ENCODE peak calls at places on chromosomes 2 and 18, in four cellular contexts. One of them, this sample, is unnamed.

GRCh38 chr2:189144700-189145211 is 34.8 kb downstream of the COL5A2 start:
- DNase-seq in fibroblast of lung: peak
- DNase-seq in PC-3: no peak
- DNase-seq in GM23338: no peak
- DNase-seq in this sample: no peak

GRCh38 chr18:55897101-55897500 is 309.1 kb upstream of the TCF4 start:
- DNase-seq in fibroblast of lung: no peak
- DNase-seq in PC-3: peak
- DNase-seq in GM23338: no peak
- DNase-seq in this sample: no peak

GRCh38 chr2:83742117-83742782 is 716.8 kb downstream of the SUCLG1 start:
- DNase-seq in fibroblast of lung: peak
- DNase-seq in PC-3: no peak
- DNase-seq in GM23338: no peak
- DNase-seq in this sample: peak

GRCh38 chr18:56702946-56703345 is 51.8 kb downstream of the WDR7 start:
- DNase-seq in fibroblast of lung: peak
- DNase-seq in PC-3: peak
- DNase-seq in GM23338: peak
- DNase-seq in this sample: peak

GRCh38 chr2:84782717-84783442 is 98.0 kb downstream of the TRABD2A start:
- DNase-seq in fibroblast of lung: peak
- DNase-seq in PC-3: no peak
- DNase-seq in GM23338: no peak
- DNase-seq in this sample: peak

GRCh38 chr2:238942941-238943715 is 95.2 kb downstream of the TWIST2 start:
- DNase-seq in fibroblast of lung: peak
- DNase-seq in PC-3: no peak
- DNase-seq in GM23338: no peak
- DNase-seq in this sample: no peak

GRCh38 chr2:224042191-224042696 is 3.2 kb upstream of the SERPINE2 start:
- DNase-seq in fibroblast of lung: peak
- DNase-seq in PC-3: no peak
- DNase-seq in GM23338: no peak
- DNase-seq in this sample: no peak

GRCh38 chr18:48297139-48297538 is 112.0 kb downstream of the ZBTB7C start:
- DNase-seq in fibroblast of lung: no peak
- DNase-seq in PC-3: peak
- DNase-seq in GM23338: no peak
- DNase-seq in this sample: no peak

GRCh38 chr2:15861898-15862297 is 78.5 kb upstream of the MYCN start:
- DNase-seq in fibroblast of lung: no peak
- DNase-seq in PC-3: no peak
- DNase-seq in GM23338: no peak
- DNase-seq in this sample: no peak

GRCh38 chr2:148303166-148303565 is 282.3 kb downstream of the MBD5 start:
- DNase-seq in fibroblast of lung: peak
- DNase-seq in PC-3: no peak
- DNase-seq in GM23338: peak
- DNase-seq in this sample: no peak

GRCh38 chr2:224689539-224689938 is 26.6 kb downstream of the CCDC195 start:
- DNase-seq in fibroblast of lung: no peak
- DNase-seq in PC-3: no peak
- DNase-seq in GM23338: no peak
- DNase-seq in this sample: peak

GRCh38 chr2:224847961-224848850 is 132.0 kb upstream of the CCDC195 start:
- DNase-seq in fibroblast of lung: peak
- DNase-seq in PC-3: peak
- DNase-seq in GM23338: no peak
- DNase-seq in this sample: peak

GRCh38 chr18:72868666-72869661 is 1.2 kb upstream of the NETO1 start:
- DNase-seq in fibroblast of lung: no peak
- DNase-seq in PC-3: no peak
- DNase-seq in GM23338: peak
- DNase-seq in this sample: no peak

GRCh38 chr2:41725901-41726300 is 321.9 kb upstream of the PKDCC start:
- DNase-seq in fibroblast of lung: no peak
- DNase-seq in PC-3: no peak
- DNase-seq in GM23338: no peak
- DNase-seq in this sample: no peak

GRCh38 chr2:10914272-10914693 is 2.5 kb downstream of the KCNF1 start:
- DNase-seq in fibroblast of lung: peak
- DNase-seq in PC-3: no peak
- DNase-seq in GM23338: peak
- DNase-seq in this sample: no peak

GRCh38 chr2:11697103-11697871 is 27.3 kb upstream of the NTSR2 start:
- DNase-seq in fibroblast of lung: peak
- DNase-seq in PC-3: peak
- DNase-seq in GM23338: no peak
- DNase-seq in this sample: peak

GRCh38 chr2:148651972-148652371 is 7.4 kb downstream of the EPC2 start:
- DNase-seq in fibroblast of lung: no peak
- DNase-seq in PC-3: no peak
- DNase-seq in GM23338: no peak
- DNase-seq in this sample: no peak

GRCh38 chr2:8496617-8497016 is 185.2 kb upstream of the ID2 start:
- DNase-seq in fibroblast of lung: no peak
- DNase-seq in PC-3: no peak
- DNase-seq in GM23338: no peak
- DNase-seq in this sample: no peak

GRCh38 chr2:65393743-65394422 is 38.5 kb downstream of the SPRED2 start:
- DNase-seq in fibroblast of lung: no peak
- DNase-seq in PC-3: no peak
- DNase-seq in GM23338: no peak
- DNase-seq in this sample: no peak

GRCh38 chr2:214796901-214797300 is 12.6 kb downstream of the BARD1 start:
- DNase-seq in fibroblast of lung: no peak
- DNase-seq in PC-3: no peak
- DNase-seq in GM23338: no peak
- DNase-seq in this sample: no peak

GRCh38 chr2:218899147-218899546 is 18.5 kb downstream of the WNT10A start:
- DNase-seq in fibroblast of lung: no peak
- DNase-seq in PC-3: no peak
- DNase-seq in GM23338: no peak
- DNase-seq in this sample: no peak

GRCh38 chr2:218898109-218898878 is 17.6 kb downstream of the WNT10A start:
- DNase-seq in fibroblast of lung: no peak
- DNase-seq in PC-3: peak
- DNase-seq in GM23338: peak
- DNase-seq in this sample: peak

GRCh38 chr2:218896501-218897393 is 16.1 kb downstream of the WNT10A start:
- DNase-seq in fibroblast of lung: peak
- DNase-seq in PC-3: peak
- DNase-seq in GM23338: peak
- DNase-seq in this sample: peak

GRCh38 chr2:218895758-218896500 is 15.3 kb downstream of the WNT10A start:
- DNase-seq in fibroblast of lung: no peak
- DNase-seq in PC-3: peak
- DNase-seq in GM23338: peak
- DNase-seq in this sample: no peak

GRCh38 chr2:218897394-218898108 is 16.9 kb downstream of the WNT10A start:
- DNase-seq in fibroblast of lung: no peak
- DNase-seq in PC-3: no peak
- DNase-seq in GM23338: no peak
- DNase-seq in this sample: no peak
- H2AFZ ChIP-seq in fibroblast of lung: no peak
- H2AFZ ChIP-seq in PC-3: peak
- H2AFZ ChIP-seq in GM23338: no peak
- H2AFZ ChIP-seq in this sample: peak

DNA sequence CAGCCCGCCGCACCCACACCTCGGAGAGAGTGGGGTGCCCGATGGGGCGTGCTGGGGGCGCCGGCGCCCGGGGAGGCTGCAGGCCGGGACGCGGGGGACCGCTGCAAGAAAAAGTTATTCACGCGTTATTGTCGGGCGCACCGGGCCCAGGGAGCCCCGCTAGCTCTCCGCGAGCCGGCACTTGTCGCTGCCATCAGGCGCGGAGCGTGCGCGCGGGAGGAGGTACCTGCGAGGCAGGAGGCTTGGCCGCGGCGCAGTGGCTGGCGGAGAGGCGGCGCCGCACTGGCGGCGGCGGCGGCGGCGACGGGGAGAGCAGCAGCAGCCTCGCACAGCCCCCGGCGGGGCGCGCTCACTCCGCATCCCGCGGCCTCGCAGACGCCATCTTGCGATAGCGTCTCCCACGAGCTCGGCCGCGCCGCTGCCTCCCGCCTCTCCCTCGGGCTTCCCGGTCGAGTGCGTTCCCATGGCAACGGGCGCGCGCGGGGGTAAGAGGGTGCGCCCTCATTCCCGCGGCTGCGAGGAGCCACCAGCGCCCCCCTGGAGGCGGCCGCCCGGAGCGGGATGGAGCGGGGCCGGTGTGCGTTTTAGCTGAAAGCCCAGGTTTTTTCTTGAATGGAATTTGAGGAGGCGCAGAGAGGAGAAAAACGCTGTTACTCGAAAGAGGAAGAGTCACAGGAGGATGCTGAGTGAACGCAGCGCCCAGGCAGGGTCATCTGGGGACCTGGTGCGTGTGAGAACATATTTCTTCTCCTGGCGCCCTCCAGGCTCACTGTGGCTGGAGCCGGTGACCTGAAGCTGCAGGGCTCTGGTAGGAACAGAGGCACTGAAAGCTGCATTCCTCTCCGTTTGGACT is at the start of gene CHN1:
- DNase-seq in fibroblast of lung: peak
- DNase-seq in PC-3: peak
- DNase-seq in GM23338: peak
- DNase-seq in this sample: peak
- H2AFZ ChIP-seq in fibroblast of lung: peak
- H2AFZ ChIP-seq in PC-3: peak
- H2AFZ ChIP-seq in GM23338: peak
- H2AFZ ChIP-seq in this sample: peak

DNA sequence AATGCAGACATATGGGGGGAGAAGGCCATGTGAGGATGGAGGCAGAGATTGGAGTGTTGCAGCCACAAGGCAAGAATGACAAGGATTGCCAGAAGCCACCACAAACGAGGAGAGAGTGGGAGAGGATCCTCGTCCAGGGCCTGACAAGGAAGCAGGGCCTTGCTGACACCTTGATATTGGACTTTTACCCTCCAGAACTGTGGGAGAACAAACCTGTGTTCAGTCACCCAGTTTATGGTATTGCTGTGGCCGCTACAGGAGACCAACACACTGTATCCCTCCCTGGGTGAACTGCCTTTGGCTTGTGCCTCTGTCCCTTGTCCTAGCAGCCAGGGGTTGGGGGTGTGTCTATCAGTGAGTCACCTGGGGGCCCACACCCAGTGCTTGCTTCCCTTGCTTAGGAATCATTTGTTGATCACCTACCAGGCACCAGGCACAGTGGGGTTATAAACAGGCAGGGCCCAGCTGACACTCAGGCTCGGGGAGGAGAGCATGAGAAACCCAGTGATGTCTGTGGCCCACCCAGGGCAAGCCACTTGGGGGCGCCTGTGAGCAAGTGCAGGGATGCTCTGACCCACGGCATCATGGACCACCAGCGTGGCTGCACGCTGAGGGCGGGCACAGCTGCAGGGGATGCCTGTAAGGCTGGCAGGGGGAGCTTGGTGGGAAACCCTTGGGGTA is 17.2 kb downstream of the TMEM185B start:
- DNase-seq in fibroblast of lung: no peak
- DNase-seq in PC-3: peak
- DNase-seq in GM23338: peak
- DNase-seq in this sample: no peak
- H2AFZ ChIP-seq in fibroblast of lung: no peak
- H2AFZ ChIP-seq in PC-3: no peak
- H2AFZ ChIP-seq in GM23338: no peak
- H2AFZ ChIP-seq in this sample: no peak

GRCh38 chr18:64982414-64983096 is 768.3 kb upstream of the CDH7 start:
- DNase-seq in fibroblast of lung: no peak
- DNase-seq in PC-3: no peak
- DNase-seq in GM23338: no peak
- DNase-seq in this sample: no peak
- H2AFZ ChIP-seq in fibroblast of lung: no peak
- H2AFZ ChIP-seq in PC-3: no peak
- H2AFZ ChIP-seq in GM23338: no peak
- H2AFZ ChIP-seq in this sample: no peak